ENCODE peak calls at places on chromosomes 5 and 9, in five cellular contexts. U, M, P, Z and S are unnamed samples.
A peak's percentile ranks its signal among the peaks of the same experiment; 100 is the strongest.

GRCh38 chr5:34719029-34719428 is 62.9 kb downstream of the RAI14 start:
- DNase-seq in U (no peak), M (no peak), P (no peak), Z (no peak), S (no peak)

GRCh38 chr9:105039180-105039799 is 111.3 kb upstream of the ABCA1 start:
- DNase-seq in U (no peak), M (no peak), P (no peak), Z (no peak), S (no peak)

GRCh38 chr5:66410056-66410455 is 186.1 kb upstream of the MAST4 start:
- DNase-seq in U (no peak), M (no peak), P (no peak), Z (no peak), S (no peak)

GRCh38 chr9:95349109-95350038 is 31.9 kb upstream of the FANCC start:
- DNase-seq in U (no peak), M (no peak), P (no peak), Z (peak; percentile 9), S (no peak)

GRCh38 chr9:114301798-114302565 is 20.9 kb upstream of the ORM1 start:
- DNase-seq in U (no peak), M (no peak), P (no peak), Z (no peak), S (no peak)

GRCh38 chr5:66406761-66407289 is 189.4 kb upstream of the MAST4 start:
- DNase-seq in U (no peak), M (no peak), P (no peak), Z (no peak), S (no peak)

GRCh38 chr5:17206021-17206420 is 11.4 kb upstream of the BASP1 start:
- DNase-seq in U (no peak), M (no peak), P (no peak), Z (no peak), S (no peak)

GRCh38 chr9:114953917-114954316 is 23.5 kb upstream of the TNFSF8 start:
- DNase-seq in U (no peak), M (peak; percentile 88), P (peak; percentile 92), Z (no peak), S (no peak)

GRCh38 chr5:40033411-40033810 is 608.6 kb upstream of the DAB2 start:
- DNase-seq in U (no peak), M (no peak), P (no peak), Z (no peak), S (peak; percentile 29)

GRCh38 chr5:2899311-2899710 is 147.8 kb upstream of the IRX2 start:
- DNase-seq in U (no peak), M (no peak), P (no peak), Z (no peak), S (no peak)

GRCh38 chr9:75265525-75265972 is 177.2 kb downstream of the OSTF1 start:
- DNase-seq in U (peak; percentile 13), M (peak; percentile 63), P (peak; percentile 29), Z (peak; percentile 69), S (peak; percentile 52)

GRCh38 chr5:41874512-41875060 is 4.4 kb upstream of the OXCT1 start:
- DNase-seq in U (no peak), M (no peak), P (no peak), Z (no peak), S (peak; percentile 30)

GRCh38 chr9:89969156-89969566 is 364.3 kb downstream of the GADD45G start:
- DNase-seq in U (no peak), M (no peak), P (no peak), Z (no peak), S (no peak)

GRCh38 chr5:54383941-54384340 is 71.6 kb upstream of the HSPB3 start:
- DNase-seq in U (no peak), M (no peak), P (no peak), Z (no peak), S (no peak)

GRCh38 chr9:118529624-118530214 is 825.5 kb downstream of the TLR4 start:
- DNase-seq in U (no peak), M (no peak), P (no peak), Z (peak; percentile 1), S (peak; percentile 68)

GRCh38 chr5:10607023-10607665 is 43.3 kb downstream of the ANKRD33B start:
- DNase-seq in U (peak; percentile 91), M (peak; percentile 38), P (no peak), Z (peak; percentile 90), S (peak; percentile 95)

GRCh38 chr9:73059304-73059703 is 92.4 kb upstream of the ANXA1 start:
- DNase-seq in U (no peak), M (no peak), P (no peak), Z (no peak), S (no peak)

GRCh38 chr9:96187108-96187695 is 114.8 kb downstream of the HSD17B3 start:
- DNase-seq in U (no peak), M (no peak), P (no peak), Z (no peak), S (no peak)

GRCh38 chr9:108386859-108387384 is 468.9 kb downstream of the ACTL7B start:
- DNase-seq in U (no peak), M (peak; percentile 51), P (peak; percentile 92), Z (no peak), S (no peak)

GRCh38 chr5:76521240-76521758 is 101.9 kb downstream of the F2RL2 start:
- DNase-seq in U (no peak), M (peak; percentile 85), P (peak; percentile 18), Z (no peak), S (peak; percentile 37)

GRCh38 chr9:132141364-132141947 is 20.4 kb upstream of the NTNG2 start:
- DNase-seq in U (no peak), M (no peak), P (no peak), Z (no peak), S (no peak)
- TF ChIP-seq CTCF in U (no peak), M (no peak), P (no peak), Z (no peak), S (no peak)

GRCh38 chr9:99826579-99826978 is 4.9 kb downstream of the NR4A3 start:
- DNase-seq in U (no peak), M (no peak), P (no peak), Z (no peak), S (no peak)

GRCh38 chr9:99825158-99826046 is 3.7 kb downstream of the NR4A3 start:
- DNase-seq in U (no peak), M (no peak), P (no peak), Z (no peak), S (no peak)

GRCh38 chr9:99822596-99823391 is 1.1 kb downstream of the NR4A3 start:
- DNase-seq in U (no peak), M (peak; percentile 75), P (peak; percentile 52), Z (peak; percentile 63), S (peak; percentile 49)

GRCh38 chr9:99823392-99824377 is 2.0 kb downstream of the NR4A3 start:
- DNase-seq in U (no peak), M (peak; percentile 48), P (peak; percentile 44), Z (peak; percentile 46), S (peak; percentile 41)

DNA sequence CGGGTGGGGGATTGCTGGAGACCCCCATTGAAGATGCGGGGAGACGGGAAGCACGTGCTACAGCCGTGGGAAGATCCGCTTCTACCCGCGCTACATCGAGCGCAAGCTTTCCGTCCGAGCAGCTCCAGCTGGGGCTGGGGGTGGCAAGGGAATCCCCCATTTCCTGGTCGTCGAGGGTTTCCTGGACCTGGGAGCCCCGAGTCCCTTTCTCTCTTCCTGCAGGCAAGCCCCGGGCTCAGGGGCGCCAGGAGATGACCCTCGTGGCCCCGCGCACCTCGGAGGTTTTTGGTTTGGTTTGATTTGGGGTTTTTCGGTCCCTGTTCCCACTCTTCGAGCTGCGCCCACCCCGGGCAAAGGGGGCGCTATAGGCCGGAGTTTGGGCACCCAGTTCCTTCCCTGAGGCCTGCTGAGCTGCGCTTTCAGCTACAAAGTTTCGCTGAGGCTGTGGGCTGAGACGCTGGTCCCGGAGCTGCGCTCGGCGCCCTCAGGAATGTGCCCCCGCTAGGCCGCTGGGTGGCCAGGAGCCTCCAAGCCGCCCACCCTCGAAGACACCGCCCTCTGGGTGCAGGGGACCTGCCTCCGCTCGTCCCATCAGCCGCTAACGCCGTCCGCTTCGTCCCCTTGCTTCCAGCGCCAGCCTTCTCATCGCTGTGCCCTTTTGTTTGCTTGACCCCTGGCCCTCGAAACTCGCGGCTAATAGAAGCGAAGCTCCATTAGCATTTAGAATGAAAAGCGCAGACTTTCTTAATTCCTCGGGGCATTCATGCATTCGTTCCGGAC is 2.9 kb downstream of the NR4A3 start:
- DNase-seq in U (no peak), M (peak; percentile 35), P (peak; percentile 41), Z (peak; percentile 63), S (peak; percentile 76)
- H3K4me3 ChIP-seq in U (peak overlapping the region; percentile 91), M (peak overlapping the region; percentile 78), P (peak overlapping the region; percentile 90), Z (peak overlapping the region; percentile 58), S (peak overlapping the region; percentile 70)

DNA sequence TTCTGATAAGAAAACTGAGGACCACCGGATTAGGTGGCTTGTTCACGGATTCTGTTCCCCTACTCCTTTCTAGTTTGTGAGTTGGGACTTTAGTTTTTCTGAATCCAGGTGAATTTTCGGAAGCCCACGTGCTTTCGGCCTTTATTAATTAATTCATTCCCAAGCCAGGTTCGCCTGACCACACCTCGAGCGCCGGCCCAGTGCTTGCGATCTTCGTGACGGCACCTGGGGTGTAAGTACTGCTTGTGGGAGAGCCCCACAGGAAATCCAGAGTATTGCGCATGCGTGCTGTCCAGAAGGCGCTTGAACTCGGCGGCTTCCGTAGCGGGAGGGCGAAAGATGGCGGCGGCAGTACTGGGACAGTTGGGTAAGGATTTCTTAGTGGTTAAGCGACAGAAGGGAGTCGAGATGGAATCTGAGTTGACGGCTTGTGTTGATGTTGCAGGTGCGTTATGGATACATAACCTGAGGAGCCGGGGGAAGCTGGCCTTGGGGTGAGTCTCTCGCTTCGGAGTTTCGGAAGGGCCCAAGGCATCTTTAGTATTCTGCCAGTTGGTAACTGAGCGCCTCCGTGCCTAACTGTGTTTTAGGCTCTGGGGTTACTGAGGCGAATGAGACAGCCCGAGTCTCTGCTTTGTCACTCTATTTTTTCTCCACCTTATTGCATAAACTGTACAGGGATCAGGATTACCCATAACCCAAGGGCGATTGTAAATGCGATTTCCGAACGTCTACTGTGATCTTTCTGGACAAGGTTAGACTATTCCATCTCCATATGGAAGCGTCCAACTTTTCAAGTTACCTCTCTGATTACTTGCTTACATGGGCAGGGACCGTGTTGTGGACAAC is at the start of gene MRPL22:
- DNase-seq in U (peak; percentile 93), M (peak; percentile 96), P (peak; percentile 93), Z (peak; percentile 92), S (peak; percentile 98)
- TF ChIP-seq CTCF in U (no peak), M (no peak), P (no peak), Z (no peak), S (no peak)

DNA sequence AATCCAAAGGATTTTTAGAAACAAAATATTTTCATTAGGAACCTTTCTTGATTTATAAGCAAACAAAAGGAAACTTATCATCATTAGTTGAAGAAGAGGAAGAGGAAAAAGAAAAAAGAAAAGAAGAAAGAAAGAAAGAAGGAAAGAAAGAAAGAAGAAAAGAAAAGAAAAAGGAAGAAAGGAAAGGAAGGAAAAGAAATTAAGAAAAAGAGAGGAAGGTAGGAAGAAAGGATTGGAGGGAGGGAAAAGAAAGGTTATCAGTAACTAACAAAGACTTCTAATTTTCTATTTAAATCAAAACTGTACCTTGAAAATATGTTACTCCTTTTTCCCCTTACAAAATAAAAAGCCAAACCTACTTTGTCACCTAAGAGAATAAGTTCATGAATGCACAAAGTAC is 10.0 kb downstream of the EBF1 start:
- DNase-seq in U (no peak), M (no peak), P (no peak), Z (no peak), S (no peak)
- H3K4me3 ChIP-seq in U (no peak overlapping the region), M (no peak overlapping the region), P (no peak overlapping the region), Z (no peak overlapping the region), S (no peak overlapping the region)

GRCh38 chr5:159951387-159951786 is 35.1 kb downstream of the ADRA1B start:
- DNase-seq in U (no peak), M (no peak), P (no peak), Z (no peak), S (peak; percentile 19)
- TF ChIP-seq CTCF in U (peak; percentile 48), M (peak; percentile 40), P (no peak), Z (peak; percentile 47), S (peak; percentile 49)